ENCODE peak calls at places on chromosome 10, in four cellular contexts. Z is HEK293T, X is iris pigment epithelial cell, K is progenitor cell of endocrine pancreas. V is an unnamed sample.
A peak's percentile ranks its signal among the peaks of the same experiment; 100 is the strongest.

GRCh38 chr10:106378251-106378650 is 786.3 kb downstream of the SORCS1 start:
- DNase-seq in Z (no peak), X (no peak), K (no peak), V (no peak)

GRCh38 chr10:31242902-31243301 is 76.1 kb upstream of the ZEB1 start:
- DNase-seq in Z (no peak), X (peak; percentile 93), K (no peak), V (peak; percentile 92)

GRCh38 chr10:8054498-8055407 is at the start of gene GATA3:
- DNase-seq in Z (no peak), X (peak; percentile 39), K (no peak), V (peak; percentile 92)

GRCh38 chr10:38032881-38033280 is 22.4 kb downstream of the ZNF33A start:
- DNase-seq in Z (no peak), X (peak; percentile 74), K (no peak), V (peak; percentile 10)

GRCh38 chr10:112369495-112370423 is 4.2 kb upstream of the ACSL5 start:
- DNase-seq in Z (no peak), X (no peak), K (no peak), V (no peak)

GRCh38 chr10:98168147-98168546 is 33.7 kb downstream of the R3HCC1L start:
- DNase-seq in Z (no peak), X (no peak), K (no peak), V (no peak)

GRCh38 chr10:111084346-111085255 is 7.8 kb downstream of the ADRA2A start:
- DNase-seq in Z (no peak), X (no peak), K (no peak), V (no peak)

GRCh38 chr10:114856544-114857287 is 35.1 kb downstream of the FHIP2A start:
- DNase-seq in Z (no peak), X (peak; percentile 93), K (no peak), V (peak; percentile 64)

GRCh38 chr10:71323407-71323806 is 4.3 kb downstream of the SLC29A3 start:
- DNase-seq in Z (peak; percentile 54), X (peak; percentile 45), K (no peak), V (peak; percentile 47)

GRCh38 chr10:121418126-121418777 is 180.0 kb downstream of the FGFR2 start:
- DNase-seq in Z (no peak), X (peak; percentile 3), K (no peak), V (no peak)

GRCh38 chr10:98272690-98273453 is 4.9 kb upstream of the LOXL4 start:
- DNase-seq in Z (no peak), X (no peak), K (no peak), V (no peak)

GRCh38 chr10:16952610-16953009 is 135.4 kb upstream of the RSU1 start:
- DNase-seq in Z (no peak), X (no peak), K (no peak), V (no peak)

GRCh38 chr10:13930123-13930522 is 343.4 kb downstream of the PRPF18 start:
- DNase-seq in Z (no peak), X (no peak), K (no peak), V (no peak)